ENCODE peak calls at places on chromosome 19, in seven cellular contexts. C, E, S, L, T, Z and Q are unnamed samples.

GRCh38 chr19:30678168-30678567 is 306.0 kb downstream of the ZNF536 start:
- DNase-seq in S (no peak), E (no peak), L (no peak), C (no peak), Z (no peak), T (no peak), Q (no peak)

GRCh38 chr19:532578-533484 is 1.3 kb downstream of the CDC34 start:
- DNase-seq in T (peak), S (peak), E (peak), C (no peak), L (no peak), Z (peak), Q (no peak)

GRCh38 chr19:50173144-50173543 is 10.1 kb upstream of the IZUMO2 start:
- DNase-seq in C (no peak), S (no peak), T (no peak), E (no peak), L (no peak), Z (no peak), Q (no peak)

GRCh38 chr19:49165111-49165750 is 7.6 kb downstream of the TRPM4 start:
- DNase-seq in T (peak), S (no peak), C (no peak), L (no peak), E (no peak), Z (no peak), Q (no peak)

GRCh38 chr19:7676854-7677253 is at the start of gene MCEMP1:
- DNase-seq in T (no peak), C (no peak), S (no peak), L (no peak), E (no peak), Z (no peak), Q (no peak)

GRCh38 chr19:2036424-2036823 is 14.6 kb downstream of the MKNK2 start:
- DNase-seq in T (no peak), E (no peak), S (no peak), L (no peak), C (no peak), Z (no peak), Q (no peak)

GRCh38 chr19:41951686-41952172 is 7.4 kb downstream of the RABAC1 start:
- DNase-seq in C (peak), Z (peak), L (peak), T (peak), S (peak), E (peak), Q (peak)

GRCh38 chr19:9018163-9018875 is 8.1 kb upstream of the MUC16 start:
- DNase-seq in C (no peak), S (no peak), Z (peak), T (no peak), L (no peak), E (no peak), Q (no peak)

GRCh38 chr19:46428278-46429141 is at the start of gene PNMA8C:
- DNase-seq in T (peak), C (peak), Z (peak), E (peak), S (peak), L (peak), Q (no peak)

GRCh38 chr19:56504581-56504980 is 3.1 kb upstream of the ZNF471 start:
- DNase-seq in Z (no peak), S (peak), T (no peak), C (no peak), E (no peak), L (no peak), Q (no peak)

GRCh38 chr19:3135961-3136683 is at the start of gene GNA15:
- DNase-seq in S (no peak), T (no peak), Z (no peak), E (no peak), C (peak), L (no peak), Q (no peak)

GRCh38 chr19:15283141-15283885 is 49.0 kb downstream of the BRD4 start:
- DNase-seq in S (peak), L (no peak), Z (peak), T (no peak), E (no peak), C (peak), Q (no peak)

GRCh38 chr19:56671613-56671994 is at the start of gene ZNF835:
- DNase-seq in L (peak), T (no peak), E (no peak), S (peak), Z (no peak), C (peak), Q (no peak)

GRCh38 chr19:58279042-58279924 is 528 bp downstream of the ZNF8 start:
- DNase-seq in C (peak), L (no peak), E (peak), Z (peak), T (peak), S (peak), Q (no peak)

GRCh38 chr19:49324801-49325491 is at the start of gene SLC6A16:
- DNase-seq in E (no peak), L (no peak), C (no peak), Z (no peak), T (no peak), S (no peak), Q (no peak)

GRCh38 chr19:47582320-47582909 is 9.5 kb upstream of the ZNF541 start:
- DNase-seq in E (no peak), S (peak), C (no peak), Z (no peak), T (no peak), L (no peak), Q (no peak)